ENCODE peak calls at places on chromosomes 12 and 14, in four cellular contexts. N is esophagus muscularis mucosa, G is astrocyte, Y is epithelial cell of prostate. K is an unnamed sample.

GRCh38 chr12:74747305-74747704 is 209.7 kb downstream of the ATXN7L3B start:
- DNase-seq in N (no peak), Y (no peak), G (peak; percentile 18), K (no peak)

GRCh38 chr12:104763163-104763805 is 194.8 kb downstream of the SLC41A2 start:
- DNase-seq in N (peak; percentile 37), G (no peak), Y (no peak), K (no peak)

GRCh38 chr14:102150636-102151195 is 11.0 kb downstream of the WDR20 start:
- DNase-seq in Y (no peak), N (no peak), G (peak; percentile 27), K (no peak)

GRCh38 chr12:39037115-39037514 is 131.7 kb upstream of the CPNE8 start:
- DNase-seq in N (no peak), Y (no peak), G (no peak), K (no peak)

GRCh38 chr14:55323910-55324309 is 52.7 kb downstream of the FBXO34 start:
- DNase-seq in Y (no peak), G (no peak), N (no peak), K (no peak)

GRCh38 chr14:94581127-94581999 is at the start of gene SERPINA5:
- DNase-seq in G (no peak), N (no peak), Y (no peak), K (peak; percentile 78)

GRCh38 chr12:24111591-24111990 is 162.1 kb upstream of the SOX5 start:
- DNase-seq in Y (no peak), G (peak; percentile 46), N (no peak), K (peak; percentile 27)

GRCh38 chr12:131521326-131521725 is 189.6 kb upstream of the SFSWAP start:
- DNase-seq in Y (no peak), G (no peak), N (no peak), K (no peak)

DNA sequence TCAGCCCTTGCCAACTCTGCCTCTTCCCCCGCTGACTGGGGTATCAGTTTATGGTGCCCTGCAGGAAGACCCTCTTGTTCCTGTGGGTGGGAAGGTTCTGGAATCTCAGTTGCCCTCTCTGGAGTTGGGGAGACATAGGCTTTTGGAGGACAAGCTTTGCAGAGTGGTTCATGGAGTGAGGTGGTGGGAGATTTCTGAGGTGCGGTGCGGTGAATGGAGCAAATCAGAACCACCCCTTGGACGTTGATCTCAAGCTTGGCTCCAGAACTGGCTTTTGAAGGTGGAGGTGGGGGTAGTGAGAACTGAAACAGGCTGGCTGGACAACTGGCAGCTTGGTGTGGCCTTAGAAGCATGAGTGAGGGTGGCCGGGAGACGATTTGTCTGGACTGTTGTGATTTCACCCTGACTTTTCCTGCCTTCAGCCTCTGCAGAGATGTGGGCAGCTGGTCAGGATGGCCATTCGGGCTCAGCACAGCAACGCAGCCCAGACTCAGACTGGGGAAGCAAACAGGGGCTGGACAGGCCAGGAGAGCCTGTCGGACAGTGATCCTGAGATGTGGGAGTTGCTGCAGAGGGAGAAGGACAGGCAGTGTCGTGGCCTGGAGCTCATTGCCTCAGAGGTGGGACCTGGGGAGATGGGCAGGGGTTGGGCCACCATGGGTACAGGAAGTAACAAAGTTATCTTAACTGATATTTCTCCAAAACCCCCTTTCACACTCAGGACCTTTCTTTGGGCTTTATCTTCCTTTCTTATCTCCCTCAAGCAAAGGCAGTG is 1.1 kb downstream of the SHMT2 start:
- DNase-seq in Y (no peak), N (no peak), G (no peak), K (no peak)
- H3K27ac ChIP-seq in Y (peak overlapping the region; percentile 85), N (no peak overlapping the region), G (peak overlapping the region; percentile 97), K (peak overlapping the region; percentile 98)

DNA sequence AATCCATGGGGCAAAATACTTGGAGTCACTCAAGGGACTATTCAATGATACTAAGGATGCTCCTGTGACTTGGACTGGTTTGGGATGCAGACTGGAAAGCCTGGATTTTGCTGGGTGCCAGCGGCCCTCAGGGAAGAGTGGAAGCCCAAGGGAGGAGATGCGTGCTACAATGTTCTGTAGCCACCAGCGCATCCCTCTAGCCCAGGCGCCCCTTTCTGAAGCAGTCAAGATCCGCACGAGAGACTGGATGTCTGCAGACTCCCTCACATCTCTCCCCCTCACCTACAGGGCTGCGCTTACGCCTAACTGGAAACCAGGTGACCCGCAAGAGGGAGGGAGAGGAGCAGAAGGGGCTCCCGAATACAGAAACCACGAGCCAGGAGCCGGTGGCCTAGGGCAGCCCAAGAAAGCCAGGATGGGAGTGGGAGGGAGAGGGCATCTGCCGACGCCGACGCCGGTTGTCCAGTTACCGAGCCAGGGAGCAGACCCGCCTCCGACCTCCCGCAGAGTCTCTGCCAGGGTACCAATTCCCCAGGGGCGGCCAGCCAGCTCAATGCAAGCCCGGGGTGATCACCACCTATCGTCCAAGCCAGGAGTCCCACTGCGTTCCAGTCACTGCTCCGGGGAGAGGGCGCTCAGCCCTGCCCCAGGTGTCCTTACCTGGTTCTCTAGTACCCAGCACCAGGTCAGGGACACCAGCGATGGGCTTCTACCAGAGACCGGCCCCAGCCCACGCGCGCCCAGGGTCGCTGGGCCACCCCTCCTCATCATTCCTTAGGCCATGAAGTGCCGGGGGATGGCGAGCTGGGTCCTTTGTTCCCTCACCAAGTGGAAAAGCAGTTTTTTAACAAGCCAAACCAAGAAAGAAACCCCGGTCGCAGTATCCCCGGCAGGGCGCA is 1.2 kb downstream of the NTN4 start:
- DNase-seq in Y (no peak), G (no peak), N (no peak), K (peak; percentile 58)
- H3K27ac ChIP-seq in Y (peak overlapping the region; percentile 60), G (peak overlapping the region; percentile 72), N (peak overlapping the region; percentile 92), K (peak overlapping the region; percentile 91)

DNA sequence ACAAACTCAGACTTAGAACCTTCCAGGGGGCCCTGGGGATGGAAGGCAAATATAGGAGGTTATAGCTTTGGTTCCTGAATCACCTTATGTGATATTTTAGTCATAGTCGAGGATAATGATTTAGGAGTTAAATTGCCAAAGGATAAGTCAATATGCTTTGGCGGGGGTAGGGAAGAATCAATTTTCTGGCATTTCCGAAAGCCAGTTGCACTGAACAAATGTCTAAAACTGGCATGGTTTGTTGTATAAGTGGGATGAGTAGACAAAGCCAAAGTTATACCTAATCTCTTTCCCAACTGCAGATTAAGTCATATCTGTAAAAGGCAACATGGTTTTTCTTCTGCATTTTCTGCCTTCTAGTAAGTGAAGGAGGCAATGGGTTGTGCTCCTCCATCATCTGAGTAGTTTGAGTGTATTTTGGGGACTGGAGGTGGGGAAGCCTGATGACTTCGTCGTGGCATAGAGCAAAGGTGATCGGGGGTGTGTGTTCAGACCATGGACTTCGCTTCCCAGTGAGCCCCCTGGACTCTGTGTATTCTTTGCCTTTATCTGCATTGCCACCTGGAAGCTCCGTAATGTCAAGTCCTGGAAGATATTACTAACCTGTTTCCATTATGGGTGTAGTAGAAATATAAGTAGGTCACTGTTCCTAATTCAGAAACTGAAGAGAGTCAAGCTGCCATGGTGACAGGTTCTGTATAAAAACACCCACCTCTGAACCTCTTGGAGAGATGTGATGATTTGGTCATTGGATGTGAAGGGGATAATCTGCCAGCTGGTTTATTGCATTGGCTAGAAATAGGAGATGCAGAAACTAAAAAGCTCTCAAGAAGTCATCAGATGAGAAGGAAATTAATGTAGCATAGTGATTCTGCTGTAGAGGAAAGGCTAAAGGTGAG is 24.5 kb downstream of the PPFIBP1 start:
- DNase-seq in G (no peak), N (no peak), Y (no peak), K (no peak)
- H3K27ac ChIP-seq in G (peak overlapping the region; percentile 95), N (peak overlapping the region; percentile 75), Y (peak overlapping the region; percentile 93), K (peak overlapping the region; percentile 96)

GRCh38 chr12:116161588-116161987 is 115.9 kb downstream of the MED13L start:
- DNase-seq in N (no peak), Y (no peak), G (no peak), K (no peak)
- H3K27ac ChIP-seq in N (no peak overlapping the region), Y (no peak overlapping the region), G (no peak overlapping the region), K (peak overlapping the region; percentile 48)

DNA sequence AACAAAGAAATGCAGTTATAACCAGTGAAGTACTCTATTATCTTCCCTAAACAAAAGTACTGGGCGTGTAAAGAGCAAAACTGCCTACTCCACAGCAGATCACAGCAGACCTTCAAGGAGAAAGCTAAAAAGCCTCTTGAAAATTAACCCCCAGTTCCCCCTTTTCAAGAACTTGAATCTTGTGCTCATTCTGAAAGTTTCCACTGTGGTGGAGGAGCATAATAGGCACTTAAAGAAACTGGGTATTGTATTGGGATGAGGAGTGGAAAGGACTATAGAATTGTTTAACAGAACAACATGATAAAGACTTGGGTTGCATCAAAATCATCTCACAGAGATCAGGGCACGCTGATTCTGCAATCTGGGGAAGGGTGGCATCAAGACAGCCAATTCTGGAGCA is 51.1 kb downstream of the SLC25A47 start:
- DNase-seq in N (no peak), Y (no peak), G (no peak), K (no peak)
- H3K27ac ChIP-seq in N (peak overlapping the region; percentile 90), Y (peak overlapping the region; percentile 91), G (no peak overlapping the region), K (peak overlapping the region; percentile 100)

GRCh38 chr12:54024581-54024980 is 3.7 kb upstream of the HOXC6 start:
- DNase-seq in G (no peak), Y (no peak), N (no peak), K (no peak)
- H3K27ac ChIP-seq in G (no peak overlapping the region), Y (no peak overlapping the region), N (no peak overlapping the region), K (peak overlapping the region; percentile 66)

DNA sequence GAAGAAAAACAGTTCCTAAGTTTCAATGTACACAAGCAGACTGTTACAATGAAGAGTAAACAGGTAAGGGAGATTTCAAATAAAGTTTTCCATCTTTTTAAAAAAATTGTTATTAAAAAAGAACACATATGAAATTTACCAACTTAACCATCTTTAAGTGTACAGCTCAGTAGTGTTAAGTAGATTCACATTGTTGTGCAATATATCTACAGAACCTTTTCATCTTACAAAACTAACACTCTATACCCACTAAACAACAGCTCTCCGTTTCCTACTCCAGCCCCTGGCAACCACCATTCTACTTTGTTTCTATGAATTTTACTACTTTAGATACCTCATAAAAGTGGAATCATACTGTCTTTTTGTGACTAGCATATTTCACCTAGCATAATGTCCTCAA is 139.5 kb downstream of the SLC25A21 start:
- DNase-seq in Y (no peak), G (no peak), N (no peak), K (no peak)
- H3K27ac ChIP-seq in Y (no peak overlapping the region), G (no peak overlapping the region), N (no peak overlapping the region), K (no peak overlapping the region)

GRCh38 chr12:108647199-108647935 is 13.7 kb upstream of the SELPLG start:
- DNase-seq in Y (no peak), N (no peak), G (no peak), K (no peak)
- H3K27ac ChIP-seq in Y (no peak overlapping the region), N (peak overlapping the region; percentile 72), G (peak overlapping the region; percentile 89), K (peak overlapping the region; percentile 83)

DNA sequence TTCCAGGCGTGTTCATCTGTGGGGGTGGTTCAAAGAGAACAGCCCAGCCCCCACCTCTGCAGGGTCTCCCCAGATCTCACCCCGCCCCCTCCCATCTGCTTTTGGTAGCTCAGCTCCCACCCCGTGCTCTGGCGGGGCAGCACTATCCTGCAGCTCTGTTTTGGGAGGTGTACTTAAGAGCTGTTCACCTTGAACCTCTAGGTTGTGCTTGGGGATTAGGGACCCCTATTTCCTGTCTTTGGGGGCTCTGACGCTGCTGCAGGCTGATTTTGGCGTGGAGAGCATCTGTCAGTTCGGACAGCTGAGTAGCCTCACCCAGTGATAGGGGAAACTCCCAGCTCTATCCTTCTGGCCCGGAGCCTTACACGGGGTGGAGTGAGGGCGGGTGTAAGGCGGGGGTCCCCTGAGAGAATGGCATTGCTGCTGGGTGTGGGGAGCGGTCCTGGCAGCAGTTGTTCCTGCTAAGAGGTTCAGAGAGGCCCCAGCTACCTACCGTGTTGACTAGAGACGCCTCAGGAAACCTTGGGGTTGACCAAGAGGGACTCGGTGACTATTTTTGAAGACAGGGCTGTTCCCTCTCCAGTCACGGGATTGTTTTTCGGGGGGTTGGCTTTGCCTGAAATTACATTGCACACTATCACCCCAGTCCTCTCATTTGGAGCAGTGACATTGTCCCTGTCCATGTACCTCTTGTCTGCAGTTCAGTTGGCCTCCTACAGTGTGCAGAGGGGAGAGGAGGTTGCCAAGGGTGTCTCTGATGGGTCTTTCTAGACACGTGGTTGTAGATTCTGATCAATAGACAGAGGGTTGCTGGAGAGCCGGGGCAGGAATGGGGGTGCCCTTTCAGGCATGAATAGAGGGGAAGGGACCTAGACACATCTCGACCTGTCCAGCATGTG is 954 bp downstream of the TMEM120B start:
- DNase-seq in G (no peak), N (no peak), Y (no peak), K (peak; percentile 80)
- H3K27ac ChIP-seq in G (no peak overlapping the region), N (peak overlapping the region; percentile 85), Y (no peak overlapping the region), K (peak overlapping the region; percentile 70)